ENCODE peak calls at places on chromosomes 13 and 19, in five cellular contexts. One of them, this sample, is unnamed. For H3K4me1, the result is how much of the 10 kb centered on the place peaks cover.

GRCh38 chr19:11435833-11436313 is 438 bp downstream of the PRKCSH start:
- DNase-seq in transverse colon: peak
- DNase-seq in SK-N-SH: peak
- DNase-seq in esophagus muscularis mucosa: no peak
- DNase-seq in H1: no peak
- DNase-seq in this sample: peak

GRCh38 chr19:38514812-38515633 is 81.5 kb downstream of the RYR1 start:
- DNase-seq in SK-N-SH: peak
- DNase-seq in H1: peak
- DNase-seq in transverse colon: peak
- DNase-seq in esophagus muscularis mucosa: peak
- DNase-seq in this sample: peak

GRCh38 chr13:89281331-89281730 is 1610.2 kb downstream of the SLITRK5 start:
- DNase-seq in esophagus muscularis mucosa: no peak
- DNase-seq in H1: no peak
- DNase-seq in transverse colon: no peak
- DNase-seq in SK-N-SH: no peak
- DNase-seq in this sample: no peak

GRCh38 chr19:46737761-46738171 is 8.1 kb upstream of the FKRP start:
- DNase-seq in SK-N-SH: no peak
- DNase-seq in esophagus muscularis mucosa: no peak
- DNase-seq in H1: no peak
- DNase-seq in transverse colon: no peak
- DNase-seq in this sample: no peak

GRCh38 chr13:87122551-87122950 is 548.6 kb upstream of the SLITRK5 start:
- DNase-seq in SK-N-SH: no peak
- DNase-seq in esophagus muscularis mucosa: no peak
- DNase-seq in H1: no peak
- DNase-seq in transverse colon: no peak
- DNase-seq in this sample: no peak

GRCh38 chr13:30466841-30467252 is 1.1 kb upstream of the HMGB1 start:
- DNase-seq in esophagus muscularis mucosa: no peak
- DNase-seq in SK-N-SH: no peak
- DNase-seq in H1: no peak
- DNase-seq in transverse colon: no peak
- DNase-seq in this sample: no peak

GRCh38 chr19:49599378-49600298 is 8.7 kb downstream of the PRR12 start:
- DNase-seq in SK-N-SH: no peak
- DNase-seq in H1: no peak
- DNase-seq in esophagus muscularis mucosa: no peak
- DNase-seq in transverse colon: no peak
- DNase-seq in this sample: no peak

GRCh38 chr19:52307275-52307674 is 10.3 kb downstream of the ZNF480 start:
- DNase-seq in H1: peak
- DNase-seq in esophagus muscularis mucosa: no peak
- DNase-seq in transverse colon: no peak
- DNase-seq in SK-N-SH: no peak
- DNase-seq in this sample: no peak

GRCh38 chr13:113553541-113554332 is 30.8 kb upstream of the TFDP1 start:
- DNase-seq in H1: peak
- DNase-seq in esophagus muscularis mucosa: peak
- DNase-seq in SK-N-SH: no peak
- DNase-seq in transverse colon: peak
- DNase-seq in this sample: no peak

GRCh38 chr13:49240017-49240416 is 7.7 kb upstream of the CDADC1 start:
- DNase-seq in SK-N-SH: no peak
- DNase-seq in transverse colon: no peak
- DNase-seq in H1: no peak
- DNase-seq in esophagus muscularis mucosa: no peak
- DNase-seq in this sample: no peak

GRCh38 chr19:31223805-31224534 is 125.3 kb downstream of the TSHZ3 start:
- DNase-seq in esophagus muscularis mucosa: no peak
- DNase-seq in SK-N-SH: no peak
- DNase-seq in transverse colon: no peak
- DNase-seq in H1: no peak
- DNase-seq in this sample: no peak

GRCh38 chr19:53182202-53182601 is 11.0 kb downstream of the ZNF665 start:
- DNase-seq in esophagus muscularis mucosa: no peak
- DNase-seq in transverse colon: no peak
- DNase-seq in SK-N-SH: no peak
- DNase-seq in H1: no peak
- DNase-seq in this sample: no peak

GRCh38 chr13:36339600-36340155 is 6.5 kb downstream of the SPART start:
- DNase-seq in transverse colon: no peak
- DNase-seq in esophagus muscularis mucosa: no peak
- DNase-seq in H1: no peak
- DNase-seq in SK-N-SH: no peak
- DNase-seq in this sample: no peak

GRCh38 chr13:79404361-79404760 is 1.7 kb downstream of the RBM26 start:
- DNase-seq in SK-N-SH: no peak
- DNase-seq in esophagus muscularis mucosa: no peak
- DNase-seq in transverse colon: no peak
- DNase-seq in H1: no peak
- DNase-seq in this sample: no peak

GRCh38 chr19:45798995-45799517 is 6.4 kb upstream of the DMWD start:
- DNase-seq in H1: peak
- DNase-seq in transverse colon: peak
- DNase-seq in esophagus muscularis mucosa: no peak
- DNase-seq in SK-N-SH: peak
- DNase-seq in this sample: no peak

GRCh38 chr19:35744335-35744687 is 907 bp downstream of the U2AF1L4 start:
- DNase-seq in esophagus muscularis mucosa: no peak
- DNase-seq in SK-N-SH: no peak
- DNase-seq in H1: no peak
- DNase-seq in transverse colon: no peak
- DNase-seq in this sample: no peak

GRCh38 chr19:5141926-5142724 is 173.2 kb downstream of the KDM4B start:
- DNase-seq in transverse colon: no peak
- DNase-seq in SK-N-SH: no peak
- DNase-seq in H1: no peak
- DNase-seq in esophagus muscularis mucosa: no peak
- DNase-seq in this sample: no peak

GRCh38 chr19:35357867-35358573 is at the start of gene FFAR3:
- DNase-seq in H1: peak
- DNase-seq in SK-N-SH: no peak
- DNase-seq in esophagus muscularis mucosa: no peak
- DNase-seq in transverse colon: no peak
- DNase-seq in this sample: peak

GRCh38 chr19:20273376-20273775 is 106.4 kb downstream of the ZNF486 start:
- DNase-seq in H1: no peak
- DNase-seq in transverse colon: no peak
- DNase-seq in esophagus muscularis mucosa: no peak
- DNase-seq in SK-N-SH: no peak
- DNase-seq in this sample: no peak

GRCh38 chr13:92136449-92137180 is 738.2 kb downstream of the GPC5 start:
- DNase-seq in H1: no peak
- DNase-seq in transverse colon: no peak
- DNase-seq in esophagus muscularis mucosa: no peak
- DNase-seq in SK-N-SH: no peak
- DNase-seq in this sample: no peak

GRCh38 chr19:38115264-38115802 is 108.7 kb downstream of the DPF1 start:
- DNase-seq in transverse colon: no peak
- DNase-seq in H1: no peak
- DNase-seq in SK-N-SH: no peak
- DNase-seq in esophagus muscularis mucosa: no peak
- DNase-seq in this sample: no peak

GRCh38 chr19:46755853-46756543 is 9.7 kb upstream of the STRN4 start:
- DNase-seq in SK-N-SH: no peak
- DNase-seq in H1: no peak
- DNase-seq in esophagus muscularis mucosa: no peak
- DNase-seq in transverse colon: no peak
- DNase-seq in this sample: peak

GRCh38 chr13:99864627-99864990 is 107.0 kb downstream of the ZIC5 start:
- DNase-seq in H1: no peak
- DNase-seq in esophagus muscularis mucosa: peak
- DNase-seq in SK-N-SH: no peak
- DNase-seq in transverse colon: no peak
- DNase-seq in this sample: no peak

GRCh38 chr19:41545547-41545946 is 30.4 kb upstream of the CEACAM21 start:
- DNase-seq in esophagus muscularis mucosa: no peak
- DNase-seq in SK-N-SH: no peak
- DNase-seq in H1: no peak
- DNase-seq in transverse colon: no peak
- DNase-seq in this sample: peak

GRCh38 chr19:10230904-10231623 is at the start of gene S1PR2:
- DNase-seq in H1: peak
- DNase-seq in esophagus muscularis mucosa: no peak
- DNase-seq in SK-N-SH: peak
- DNase-seq in transverse colon: peak
- DNase-seq in this sample: peak

GRCh38 chr19:49064768-49065611 is at the start of gene NTF4:
- DNase-seq in esophagus muscularis mucosa: no peak
- DNase-seq in H1: peak
- DNase-seq in SK-N-SH: peak
- DNase-seq in transverse colon: no peak
- DNase-seq in this sample: no peak

GRCh38 chr19:9144920-9145319 is 4.7 kb downstream of the ZNF317 start:
- DNase-seq in esophagus muscularis mucosa: no peak
- DNase-seq in H1: no peak
- DNase-seq in SK-N-SH: no peak
- DNase-seq in transverse colon: no peak
- DNase-seq in this sample: no peak

GRCh38 chr19:11293468-11294389 is 2.2 kb upstream of the TSPAN16 start:
- DNase-seq in H1: peak
- DNase-seq in transverse colon: peak
- DNase-seq in esophagus muscularis mucosa: peak
- DNase-seq in SK-N-SH: peak
- DNase-seq in this sample: peak

GRCh38 chr13:43544011-43544410 is 242.8 kb downstream of the ENOX1 start:
- DNase-seq in transverse colon: no peak
- DNase-seq in esophagus muscularis mucosa: no peak
- DNase-seq in SK-N-SH: no peak
- DNase-seq in H1: no peak
- DNase-seq in this sample: peak

GRCh38 chr13:64371045-64371444 is 2859.1 kb downstream of the PCDH9 start:
- DNase-seq in SK-N-SH: no peak
- DNase-seq in transverse colon: no peak
- DNase-seq in H1: no peak
- DNase-seq in esophagus muscularis mucosa: no peak
- DNase-seq in this sample: no peak

DNA sequence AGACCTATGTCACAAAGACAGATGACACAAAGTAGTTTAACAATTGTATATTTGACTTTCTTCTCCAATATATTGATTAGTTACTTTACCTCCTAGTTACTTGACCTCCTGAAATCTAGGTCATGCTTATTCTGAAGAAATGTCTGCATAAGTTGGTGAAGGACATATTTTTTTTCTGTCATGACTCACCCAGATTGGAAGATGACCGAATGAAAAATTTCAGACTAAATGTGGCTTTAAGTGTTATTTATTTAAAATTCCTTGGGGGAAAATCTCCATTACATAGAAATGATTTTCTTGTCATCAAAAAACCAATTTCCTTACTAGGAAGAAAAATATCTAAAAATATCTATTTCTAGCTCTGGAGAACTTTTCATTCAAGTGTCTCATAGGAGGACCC is 217.1 kb downstream of the POSTN start:
- DNase-seq in SK-N-SH: no peak
- DNase-seq in H1: no peak
- DNase-seq in esophagus muscularis mucosa: no peak
- DNase-seq in transverse colon: no peak
- DNase-seq in this sample: no peak
- TF ChIP-seq EP300 in SK-N-SH: no peak
- TF ChIP-seq EP300 in H1: no peak
- TF ChIP-seq EP300 in esophagus muscularis mucosa: no peak
- TF ChIP-seq EP300 in transverse colon: no peak
- TF ChIP-seq EP300 in this sample: no peak

GRCh38 chr19:29666634-29667389 is 1.6 kb downstream of the PLEKHF1 start:
- DNase-seq in transverse colon: peak
- DNase-seq in SK-N-SH: no peak
- DNase-seq in esophagus muscularis mucosa: no peak
- DNase-seq in H1: peak
- DNase-seq in this sample: peak
- TF ChIP-seq POLR2AphosphoS5 in transverse colon: no peak
- TF ChIP-seq POLR2AphosphoS5 in SK-N-SH: no peak
- TF ChIP-seq POLR2AphosphoS5 in esophagus muscularis mucosa: no peak
- TF ChIP-seq POLR2AphosphoS5 in H1: no peak
- TF ChIP-seq POLR2AphosphoS5 in this sample: no peak

GRCh38 chr19:13058951-13059660 is 43.6 kb downstream of the LYL1 start:
- DNase-seq in transverse colon: no peak
- DNase-seq in SK-N-SH: no peak
- DNase-seq in esophagus muscularis mucosa: no peak
- DNase-seq in H1: no peak
- DNase-seq in this sample: no peak
- H3K4me1 ChIP-seq in transverse colon: half or more
- H3K4me1 ChIP-seq in SK-N-SH: half or more
- H3K4me1 ChIP-seq in esophagus muscularis mucosa: half or more
- H3K4me1 ChIP-seq in H1: under half
- H3K4me1 ChIP-seq in this sample: half or more

GRCh38 chr19:48059331-48059730 is 15.5 kb upstream of the CABP5 start:
- DNase-seq in transverse colon: no peak
- DNase-seq in esophagus muscularis mucosa: no peak
- DNase-seq in H1: no peak
- DNase-seq in SK-N-SH: no peak
- DNase-seq in this sample: peak
- TF ChIP-seq EP300 in transverse colon: no peak
- TF ChIP-seq EP300 in esophagus muscularis mucosa: no peak
- TF ChIP-seq EP300 in H1: no peak
- TF ChIP-seq EP300 in SK-N-SH: no peak
- TF ChIP-seq EP300 in this sample: no peak